ENCODE peak calls at places on chromosomes 12 and 14, in six cellular contexts. A, O, G, T, V and Z are unnamed samples.

GRCh38 chr12:92059976-92060375 is 85.7 kb downstream of the BTG1 start:
- DNase-seq in A (no peak), O (no peak), G (no peak), T (no peak), V (peak), Z (peak)

GRCh38 chr14:105745433-105746123 is 219.2 kb downstream of the TMEM121 start:
- DNase-seq in A (no peak), O (no peak), G (no peak), T (no peak), V (no peak), Z (no peak)

GRCh38 chr14:49892301-49892635 is 614 bp upstream of the ARF6 start:
- DNase-seq in A (no peak), O (no peak), G (no peak), T (no peak), V (peak), Z (peak)

GRCh38 chr14:101105045-101105444 is 201.5 kb upstream of the RTL1 start:
- DNase-seq in A (no peak), O (no peak), G (no peak), T (no peak), V (no peak), Z (no peak)

GRCh38 chr12:68428211-68428610 is 96.0 kb upstream of the MDM1 start:
- DNase-seq in A (no peak), O (no peak), G (no peak), T (no peak), V (no peak), Z (no peak)

GRCh38 chr12:78759387-78759786 is 105.2 kb upstream of the SYT1 start:
- DNase-seq in A (no peak), O (no peak), G (peak), T (no peak), V (peak), Z (peak)

GRCh38 chr14:94926176-94926575 is 156.3 kb upstream of the GSC start:
- DNase-seq in A (no peak), O (no peak), G (no peak), T (no peak), V (no peak), Z (no peak)

GRCh38 chr14:70359076-70359424 is 433 bp downstream of the COX16 start:
- DNase-seq in A (no peak), O (no peak), G (no peak), T (no peak), V (no peak), Z (no peak)

GRCh38 chr12:59067068-59067467 is 146.8 kb upstream of the LRIG3 start:
- DNase-seq in A (no peak), O (no peak), G (peak), T (no peak), V (peak), Z (peak)

GRCh38 chr12:10623131-10623530 is 9.7 kb upstream of the MAGOHB start:
- DNase-seq in A (no peak), O (no peak), G (no peak), T (no peak), V (no peak), Z (no peak)

GRCh38 chr12:130137141-130138018 is 24.9 kb upstream of the FZD10 start:
- DNase-seq in A (no peak), O (no peak), G (no peak), T (no peak), V (no peak), Z (no peak)

GRCh38 chr12:107223816-107224215 is 130.5 kb upstream of the CRY1 start:
- DNase-seq in A (no peak), O (no peak), G (no peak), T (no peak), V (no peak), Z (no peak)

GRCh38 chr14:32313977-32314376 is 15.1 kb upstream of the AKAP6 start:
- DNase-seq in A (no peak), O (no peak), G (no peak), T (no peak), V (no peak), Z (no peak)

GRCh38 chr12:110931315-110931728 is 10.9 kb upstream of the MYL2 start:
- DNase-seq in A (no peak), O (no peak), G (no peak), T (no peak), V (no peak), Z (no peak)

GRCh38 chr12:110930348-110931314 is 10.3 kb upstream of the MYL2 start:
- DNase-seq in A (no peak), O (no peak), G (no peak), T (no peak), V (no peak), Z (no peak)

GRCh38 chr12:110933326-110933974 is 13.1 kb upstream of the MYL2 start:
- DNase-seq in A (no peak), O (no peak), G (no peak), T (no peak), V (no peak), Z (no peak)

GRCh38 chr12:110934093-110934852 is 13.9 kb upstream of the MYL2 start:
- DNase-seq in A (no peak), O (no peak), G (no peak), T (no peak), V (no peak), Z (no peak)

DNA sequence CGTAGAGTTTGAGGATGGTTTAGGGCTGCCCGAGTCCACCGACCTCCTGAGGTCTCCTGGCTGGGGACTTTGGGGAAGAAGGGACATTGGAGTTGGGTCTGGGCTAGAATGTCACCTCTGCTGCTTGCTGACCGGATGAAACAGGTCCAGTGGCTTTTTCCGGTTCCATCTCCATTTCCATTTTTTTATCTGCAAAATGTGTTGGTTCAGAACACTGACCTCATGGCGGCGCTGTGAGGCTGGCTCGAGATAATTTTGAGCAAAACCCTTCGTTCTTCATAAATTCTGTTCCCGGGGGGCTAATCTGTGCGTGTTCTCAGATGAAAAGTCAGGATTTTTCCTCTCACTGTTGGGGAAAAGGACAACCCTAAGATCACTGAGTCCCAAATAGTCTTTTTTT is 11.7 kb upstream of the MYL2 start:
- DNase-seq in A (no peak), O (peak), G (no peak), T (peak), V (no peak), Z (peak)
- TF ChIP-seq CTCF in A (no peak), O (peak), G (peak), T (peak), V (peak), Z (peak)

DNA sequence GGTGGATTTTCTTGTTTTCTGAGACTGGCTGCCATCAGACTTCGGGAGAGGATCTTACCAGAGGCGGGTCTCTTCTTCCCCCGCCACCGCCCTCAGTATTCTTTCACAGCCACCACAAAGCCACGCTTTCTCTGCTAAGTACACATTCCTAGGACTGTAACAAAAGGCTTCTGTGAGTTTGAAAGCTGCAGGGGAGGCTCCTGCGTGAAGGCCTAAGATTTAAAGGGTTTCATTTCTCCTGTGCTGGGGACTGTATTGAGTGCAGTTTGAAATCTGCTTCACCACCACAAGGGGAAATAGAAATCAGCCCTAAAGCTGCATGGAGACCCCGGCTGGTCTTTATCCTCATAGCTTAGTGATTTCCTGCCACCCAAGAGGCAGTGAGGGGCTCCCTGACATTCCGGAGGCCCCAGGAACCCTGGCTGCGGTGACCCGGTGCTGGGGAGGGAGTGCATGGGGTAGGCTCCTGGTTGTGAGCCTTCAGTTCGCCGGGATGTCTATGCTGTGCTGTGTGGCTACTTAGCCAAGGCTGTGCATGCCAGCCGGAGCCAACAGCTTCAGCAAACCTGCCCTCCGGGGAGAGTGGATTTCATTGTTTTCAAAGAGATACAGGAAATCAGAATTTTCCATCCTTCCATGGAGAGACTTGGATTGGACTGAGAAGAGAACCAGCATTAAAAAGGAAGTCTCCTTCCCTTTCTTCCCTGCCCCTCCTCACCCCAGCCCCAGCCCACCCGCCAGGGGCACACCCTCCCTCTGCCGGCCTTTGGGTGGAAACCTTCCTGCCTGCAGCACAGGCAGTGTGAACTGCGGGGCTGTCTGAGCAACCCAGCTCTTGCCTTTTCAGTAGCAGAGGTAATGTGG is 163.3 kb downstream of the ETV6 start:
- DNase-seq in A (no peak), O (peak), G (no peak), T (peak), V (peak), Z (peak)
- TF ChIP-seq CTCF in A (peak), O (peak), G (no peak), T (no peak), V (peak), Z (peak)

GRCh38 chr12:114679942-114680341 is 4.0 kb downstream of the TBX3 start:
- DNase-seq in A (no peak), O (no peak), G (no peak), T (no peak), V (no peak), Z (peak)

GRCh38 chr12:114680498-114681148 is 3.4 kb downstream of the TBX3 start:
- DNase-seq in A (no peak), O (no peak), G (no peak), T (no peak), V (peak), Z (peak)

GRCh38 chr12:114679452-114679875 is 4.5 kb downstream of the TBX3 start:
- DNase-seq in A (no peak), O (no peak), G (no peak), T (no peak), V (peak), Z (peak)

GRCh38 chr12:114678028-114678427 is 5.9 kb downstream of the TBX3 start:
- DNase-seq in A (no peak), O (no peak), G (no peak), T (no peak), V (no peak), Z (no peak)

GRCh38 chr12:114678718-114679117 is 5.3 kb downstream of the TBX3 start:
- DNase-seq in A (no peak), O (no peak), G (no peak), T (no peak), V (no peak), Z (no peak)
- TF ChIP-seq CTCF in A (no peak), O (no peak), G (no peak), T (no peak), V (no peak), Z (no peak)

GRCh38 chr14:102878174-102878969 is 44.1 kb upstream of the AMN start:
- DNase-seq in A (no peak), O (no peak), G (no peak), T (no peak), V (no peak), Z (no peak)
- TF ChIP-seq CTCF in A (no peak), O (no peak), G (no peak), T (no peak), V (no peak), Z (no peak)

DNA sequence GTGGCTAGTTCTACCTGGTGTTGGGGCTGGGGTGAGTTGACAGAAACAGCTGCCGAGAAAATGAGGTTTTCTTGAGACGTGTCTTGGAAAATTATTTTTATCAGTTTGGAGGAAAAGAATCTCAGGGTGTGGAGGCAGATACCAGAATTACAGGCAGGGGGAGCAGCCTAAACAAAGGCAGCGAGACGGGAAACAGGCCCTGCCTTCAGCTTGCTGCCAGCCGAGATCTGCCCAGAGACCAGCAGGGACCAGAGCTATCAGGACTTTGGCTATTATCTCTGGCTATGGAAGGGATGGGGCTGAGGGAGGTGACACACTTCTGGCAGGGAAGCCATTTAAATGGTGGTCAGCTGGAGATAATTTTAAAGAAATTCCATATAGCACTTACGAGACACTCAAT is 25.7 kb downstream of the SYNDIG1L start:
- DNase-seq in A (no peak), O (no peak), G (no peak), T (peak), V (no peak), Z (peak)
- TF ChIP-seq CTCF in A (no peak), O (no peak), G (no peak), T (no peak), V (peak), Z (peak)